ENCODE peak calls at places on chromosomes 16 and 17, in four cellular contexts. G, A, K and D are unnamed samples.

GRCh38 chr16:67857547-67858233 is 10.2 kb upstream of the CENPT start:
- DNase-seq in G (peak), A (peak), K (no peak), D (no peak)

GRCh38 chr16:64712027-64712426 is 409.8 kb downstream of the CDH11 start:
- DNase-seq in G (no peak), K (no peak), A (no peak), D (no peak)

GRCh38 chr17:18191967-18192366 is 8.3 kb downstream of the ALKBH5 start:
- DNase-seq in K (no peak), G (no peak), A (no peak), D (no peak)

GRCh38 chr17:29585080-29585751 is 4.2 kb downstream of the GIT1 start:
- DNase-seq in K (no peak), G (peak), A (peak), D (no peak)

GRCh38 chr17:39676198-39676819 is 8.1 kb downstream of the PNMT start:
- DNase-seq in K (no peak), G (peak), A (peak), D (peak)

GRCh38 chr17:32998111-32998892 is 6.7 kb downstream of the SPACA3 start:
- DNase-seq in G (peak), A (peak), K (peak), D (peak)

GRCh38 chr16:53566568-53566967 is 63.6 kb upstream of the AKTIP start:
- DNase-seq in G (no peak), K (no peak), A (no peak), D (no peak)

GRCh38 chr17:16977932-16978331 is 6.0 kb upstream of the TNFRSF13B start:
- DNase-seq in A (no peak), G (no peak), K (no peak), D (no peak)

GRCh38 chr17:76351526-76352071 is 2.1 kb downstream of the PRPSAP1 start:
- DNase-seq in K (no peak), G (no peak), A (no peak), D (no peak)

GRCh38 chr17:46984341-46984740 is 5.3 kb upstream of the RPRML start:
- DNase-seq in A (no peak), K (no peak), G (no peak), D (no peak)

GRCh38 chr17:42670925-42671657 is 5.7 kb downstream of the PLEKHH3 start:
- DNase-seq in A (no peak), K (no peak), G (no peak), D (no peak)

GRCh38 chr16:79483336-79483735 is 117.2 kb downstream of the MAF start:
- DNase-seq in A (no peak), G (no peak), K (no peak), D (no peak)

GRCh38 chr16:83365166-83365565 is 442.6 kb upstream of the HSBP1 start:
- DNase-seq in K (no peak), G (no peak), A (no peak), D (no peak)

GRCh38 chr16:82439678-82440293 is 187.0 kb upstream of the CDH13 start:
- DNase-seq in G (no peak), A (no peak), K (no peak), D (no peak)

GRCh38 chr16:89341274-89341673 is 123.8 kb downstream of the ZNF778 start:
- DNase-seq in K (no peak), G (no peak), A (no peak), D (no peak)

GRCh38 chr16:53224932-53225533 is 170.2 kb downstream of the CHD9 start:
- DNase-seq in A (no peak), G (no peak), K (no peak), D (no peak)

GRCh38 chr17:19347323-19348080 is 15.0 kb downstream of the B9D1 start:
- DNase-seq in A (no peak), G (no peak), K (no peak), D (no peak)

GRCh38 chr17:62714016-62714777 is 86.7 kb downstream of the MRC2 start:
- DNase-seq in K (no peak), G (no peak), A (no peak), D (no peak)

GRCh38 chr17:38345743-38346142 is 2.0 kb upstream of the GPR179 start:
- DNase-seq in A (no peak), G (no peak), K (no peak), D (no peak)

GRCh38 chr17:54172654-54173316 is 350.1 kb downstream of the KIF2B start:
- DNase-seq in K (no peak), G (no peak), A (no peak), D (no peak)

GRCh38 chr16:4372578-4373355 is 1.1 kb downstream of the VASN start:
- DNase-seq in G (no peak), A (no peak), K (no peak), D (no peak)

GRCh38 chr17:77601054-77601979 is 357.2 kb upstream of the TNRC6C start:
- DNase-seq in K (no peak), G (no peak), A (no peak), D (no peak)

GRCh38 chr17:4066210-4066609 is 76.6 kb downstream of the ZZEF1 start:
- DNase-seq in A (no peak), K (no peak), G (no peak), D (no peak)

GRCh38 chr17:78727476-78728229 is 54.4 kb downstream of the CYTH1 start:
- DNase-seq in G (no peak), A (no peak), K (no peak), D (no peak)

GRCh38 chr17:78728495-78728894 is 53.6 kb downstream of the CYTH1 start:
- DNase-seq in K (no peak), G (no peak), A (no peak), D (no peak)

GRCh38 chr17:78727057-78727456 is 55.0 kb downstream of the CYTH1 start:
- DNase-seq in A (no peak), K (no peak), G (no peak), D (no peak)

GRCh38 chr17:78731904-78732303 is 50.2 kb downstream of the CYTH1 start:
- DNase-seq in K (no peak), A (no peak), G (no peak), D (no peak)

GRCh38 chr17:78729636-78730035 is 52.4 kb downstream of the CYTH1 start:
- DNase-seq in K (no peak), G (no peak), A (no peak), D (no peak)
- H3K27ac ChIP-seq in K (peak), G (no peak), A (no peak), D (peak)

DNA sequence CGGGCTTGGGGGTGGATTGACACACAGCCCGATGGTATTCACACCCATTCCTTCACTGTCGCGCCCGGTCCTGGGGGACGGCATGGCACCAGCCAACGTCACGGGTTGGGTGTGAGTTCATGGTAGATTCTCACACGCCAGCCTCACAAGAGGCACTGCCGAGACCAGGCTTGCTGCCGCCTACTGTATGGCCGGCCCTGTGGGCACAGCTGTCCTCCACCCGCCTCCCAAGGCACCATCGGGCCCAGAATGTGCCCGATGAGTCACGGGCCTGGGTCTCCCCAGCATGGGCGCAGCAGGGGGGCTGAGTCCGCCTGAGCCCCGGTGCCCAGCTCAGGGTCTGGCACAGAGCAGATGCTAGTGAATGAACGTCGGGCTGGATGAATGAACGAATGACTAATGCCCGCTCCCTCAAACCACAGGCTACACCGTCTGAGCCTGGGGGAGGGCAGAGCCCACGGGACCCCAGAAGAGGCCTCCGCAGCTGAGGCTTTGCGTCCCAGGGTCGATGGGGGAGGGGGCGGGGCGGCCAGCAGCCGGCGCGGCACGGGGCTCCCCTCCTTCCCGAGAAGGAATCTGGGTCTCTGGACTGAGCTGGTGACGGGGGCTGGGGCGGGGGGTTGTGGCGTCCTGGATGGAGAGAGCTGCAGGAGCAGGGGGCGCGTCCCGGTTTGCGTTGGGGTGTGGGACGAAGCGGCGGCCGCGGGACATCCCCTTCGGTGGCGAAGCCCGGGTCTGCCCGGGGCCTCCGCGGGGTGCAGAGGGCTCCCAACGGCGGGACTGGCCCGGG is 829 bp downstream of the PITPNM3 start:
- DNase-seq in G (no peak), A (peak), K (no peak), D (no peak)
- H3K27ac ChIP-seq in G (no peak), A (peak), K (no peak), D (no peak)

DNA sequence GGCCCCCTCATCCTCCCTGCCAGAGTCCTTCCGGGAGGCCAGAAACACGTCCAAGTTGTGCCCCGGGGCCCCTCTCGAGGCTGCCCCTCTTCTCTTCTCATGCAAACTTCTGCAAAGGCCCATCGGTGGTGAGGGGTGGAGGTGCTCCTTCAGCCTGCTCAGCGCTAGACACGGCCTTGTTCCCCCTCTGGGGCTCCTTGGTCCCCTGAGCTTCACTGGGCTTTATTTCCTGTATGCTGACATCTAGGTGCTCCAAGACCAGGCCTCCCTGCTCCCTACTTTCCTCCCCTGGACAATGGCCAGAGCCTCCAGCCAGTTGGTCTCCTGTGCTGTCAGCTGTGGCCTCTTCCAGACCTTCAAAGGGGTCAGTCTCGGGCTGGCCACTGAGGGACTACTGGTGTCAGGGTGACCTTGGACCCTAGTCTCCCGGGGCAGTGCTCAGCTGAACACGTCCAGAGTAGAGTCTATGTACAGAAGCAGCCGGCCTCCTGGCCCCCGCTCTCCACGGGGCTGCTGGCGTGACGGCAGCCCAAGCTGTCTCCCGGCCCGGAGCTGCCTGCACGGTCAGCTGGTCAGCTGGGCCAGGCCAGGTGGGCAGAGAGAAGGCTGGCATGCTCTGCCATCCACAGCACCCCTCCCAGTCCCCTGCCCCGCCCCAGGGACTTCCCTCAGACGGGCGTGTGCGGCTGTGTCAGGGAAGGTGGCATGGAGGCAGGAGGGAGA is 1.7 kb upstream of the PRR35 start:
- DNase-seq in A (no peak), G (no peak), K (no peak), D (no peak)
- H3K27ac ChIP-seq in A (no peak), G (no peak), K (no peak), D (no peak)

GRCh38 chr16:16144416-16144815 is 78.9 kb downstream of the ABCC6 start:
- DNase-seq in K (no peak), A (no peak), G (no peak), D (no peak)
- H3K27ac ChIP-seq in K (no peak), A (no peak), G (no peak), D (no peak)

GRCh38 chr16:17329412-17329811 is 141.3 kb downstream of the XYLT1 start:
- DNase-seq in G (no peak), K (no peak), A (no peak), D (no peak)

GRCh38 chr16:17327671-17328335 is 143.0 kb downstream of the XYLT1 start:
- DNase-seq in K (no peak), A (no peak), G (no peak), D (no peak)

GRCh38 chr16:17321824-17322223 is 148.9 kb downstream of the XYLT1 start:
- DNase-seq in G (no peak), A (no peak), K (no peak), D (no peak)

GRCh38 chr16:17328971-17329370 is 141.8 kb downstream of the XYLT1 start:
- DNase-seq in A (no peak), K (no peak), G (no peak), D (no peak)

DNA sequence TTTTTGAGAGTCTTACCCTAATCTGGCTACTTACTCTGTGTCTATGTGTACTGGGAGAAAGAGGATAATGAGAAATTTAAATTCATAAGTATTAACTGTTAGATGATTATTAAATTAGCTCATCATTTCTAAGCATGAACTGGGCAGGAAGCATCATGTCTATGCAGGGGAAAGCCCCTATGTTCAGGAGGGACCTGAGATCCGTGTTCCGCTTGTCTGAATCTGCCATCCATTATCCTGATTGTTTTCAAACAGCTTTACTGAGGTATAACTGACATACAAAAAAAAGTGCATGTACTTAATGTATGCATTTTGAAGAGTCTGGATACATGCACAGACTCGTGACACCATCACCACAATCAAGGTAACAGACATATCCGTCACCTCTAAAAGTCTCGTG is 145.0 kb downstream of the XYLT1 start:
- DNase-seq in G (no peak), A (no peak), K (no peak), D (no peak)
- H3K27ac ChIP-seq in G (no peak), A (no peak), K (no peak), D (no peak)

GRCh38 chr17:2655526-2655925 is 56.0 kb downstream of the CLUH start:
- DNase-seq in A (no peak), K (no peak), G (no peak), D (no peak)
- H3K27ac ChIP-seq in A (no peak), K (no peak), G (no peak), D (no peak)

GRCh38 chr17:1697681-1698080 is 12.5 kb downstream of the TLCD2 start:
- DNase-seq in K (no peak), G (no peak), A (peak), D (no peak)

GRCh38 chr17:1707107-1707506 is 3.1 kb downstream of the TLCD2 start:
- DNase-seq in K (no peak), A (no peak), G (peak), D (no peak)

GRCh38 chr17:1705004-1705403 is 5.2 kb downstream of the TLCD2 start:
- DNase-seq in K (no peak), A (no peak), G (no peak), D (no peak)

DNA sequence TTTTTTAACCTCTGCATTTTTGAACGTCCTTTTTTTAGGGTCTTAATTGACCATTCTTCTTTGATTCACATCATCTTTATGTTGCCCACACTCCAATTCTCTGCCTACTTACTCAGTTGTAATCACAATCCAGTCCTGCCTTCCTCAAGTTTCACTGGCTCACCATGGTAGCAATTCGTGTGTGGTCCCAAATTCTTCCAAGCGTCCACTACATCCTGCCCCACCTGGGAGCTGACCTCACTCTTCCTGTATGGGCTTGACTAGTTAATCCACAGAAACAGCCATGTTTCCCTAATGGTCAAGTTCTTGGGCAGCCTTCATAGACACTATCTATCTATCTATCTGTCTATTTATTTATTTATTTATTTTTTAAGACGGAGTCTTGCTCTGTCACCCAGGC is 7.1 kb downstream of the TLCD2 start:
- DNase-seq in K (no peak), A (no peak), G (no peak), D (no peak)
- H3K27ac ChIP-seq in K (no peak), A (no peak), G (no peak), D (no peak)

DNA sequence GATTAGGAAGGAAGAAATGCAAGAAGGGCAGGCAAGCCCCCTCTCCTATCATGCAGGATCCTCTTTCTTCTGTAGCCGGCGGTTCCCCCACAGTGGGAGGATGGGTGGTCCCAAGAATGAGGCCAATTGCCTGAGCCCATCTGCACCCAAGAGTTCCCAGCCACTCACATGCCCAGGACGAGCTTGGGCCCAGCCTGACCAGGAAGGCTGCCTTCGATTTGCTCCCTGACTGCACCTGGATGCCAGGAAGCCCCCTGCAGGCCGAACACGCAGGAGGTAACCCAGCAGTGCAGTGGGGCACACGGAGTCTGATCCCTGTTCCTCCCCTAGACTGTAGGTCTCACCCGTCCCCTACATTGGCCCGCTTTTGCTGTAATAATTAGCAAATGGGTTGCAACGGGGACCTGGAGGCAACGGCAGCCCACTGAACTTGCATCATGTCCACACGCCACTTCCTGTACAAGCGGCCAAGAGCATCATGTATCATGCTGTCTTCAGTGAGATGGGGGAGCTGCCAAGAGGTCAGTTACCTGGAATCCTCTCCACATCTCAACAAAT is 67.5 kb downstream of the AMFR start:
- DNase-seq in K (no peak), G (no peak), A (peak), D (no peak)
- H3K27ac ChIP-seq in K (no peak), G (no peak), A (peak), D (no peak)

GRCh38 chr17:72518333-72518732 is 397.5 kb downstream of the SOX9 start:
- DNase-seq in A (no peak), G (no peak), K (no peak), D (no peak)
- H3K27ac ChIP-seq in A (peak), G (no peak), K (no peak), D (no peak)

DNA sequence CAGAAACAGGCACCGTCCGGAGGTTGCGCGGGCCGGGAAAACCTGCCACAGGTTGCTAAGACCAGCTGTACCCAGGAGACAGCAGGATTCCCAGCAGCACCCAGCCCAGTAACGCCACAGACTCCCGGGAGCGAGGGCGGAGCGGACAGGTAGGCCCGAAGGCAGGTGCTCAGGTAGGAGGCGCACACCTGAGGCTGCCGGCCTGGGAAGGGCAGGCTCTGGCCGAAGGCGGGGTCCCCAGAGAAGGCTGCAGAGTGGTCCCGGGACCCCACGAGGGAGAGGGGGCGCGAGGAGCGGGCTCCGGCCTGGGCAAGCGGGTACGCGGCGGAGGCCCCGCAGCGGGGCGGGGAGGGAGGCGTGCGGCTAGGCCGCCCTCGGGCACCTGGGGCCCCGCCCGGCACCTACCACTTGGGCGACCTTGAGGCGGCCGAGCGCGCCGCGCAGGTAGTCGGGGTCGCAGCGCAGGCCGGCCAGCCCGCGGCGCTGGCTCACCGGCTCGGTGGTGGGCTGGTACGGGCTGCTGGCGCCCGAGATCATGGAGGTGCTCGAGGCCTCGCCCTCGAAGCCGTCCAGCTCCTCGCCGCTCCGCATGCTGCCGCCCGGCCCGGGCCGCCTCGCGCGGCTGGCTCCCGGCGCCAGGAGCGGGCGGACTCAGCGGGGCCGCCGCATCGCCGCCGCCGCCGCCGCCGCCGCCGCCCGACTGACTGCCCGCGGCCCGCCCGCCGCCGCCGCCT is 441 bp downstream of the CMTM4 start:
- DNase-seq in A (peak), G (peak), K (no peak), D (peak)
- H3K27ac ChIP-seq in A (peak), G (no peak), K (no peak), D (peak)